ENCODE peak calls at places on chromosomes 13 and 19, in nine cellular contexts. One of them, this sample, is unnamed.

GRCh38 chr19:29379257-29379986 is 146.4 kb upstream of the VSTM2B start:
- DNase-seq in neural crest cell: no peak
- DNase-seq in WERI-Rb-1: no peak
- DNase-seq in uterus: no peak
- DNase-seq in K562: no peak
- DNase-seq in breast epithelium: peak
- DNase-seq in heart right ventricle: no peak
- DNase-seq in astrocyte of the spinal cord: no peak
- DNase-seq in thoracic aorta: no peak
- DNase-seq in this sample: no peak

GRCh38 chr19:8208119-8208709 is 956 bp upstream of the CERS4 start:
- DNase-seq in thoracic aorta: no peak
- DNase-seq in WERI-Rb-1: no peak
- DNase-seq in astrocyte of the spinal cord: no peak
- DNase-seq in breast epithelium: no peak
- DNase-seq in uterus: peak
- DNase-seq in K562: no peak
- DNase-seq in heart right ventricle: no peak
- DNase-seq in neural crest cell: peak
- DNase-seq in this sample: no peak

GRCh38 chr19:27746691-27747380 is 1466.1 kb downstream of the UQCRFS1 start:
- DNase-seq in thoracic aorta: no peak
- DNase-seq in heart right ventricle: peak
- DNase-seq in WERI-Rb-1: peak
- DNase-seq in astrocyte of the spinal cord: no peak
- DNase-seq in K562: peak
- DNase-seq in neural crest cell: peak
- DNase-seq in uterus: no peak
- DNase-seq in breast epithelium: peak
- DNase-seq in this sample: no peak

GRCh38 chr19:6458695-6459355 is 767 bp downstream of the SLC25A23 start:
- DNase-seq in astrocyte of the spinal cord: no peak
- DNase-seq in neural crest cell: no peak
- DNase-seq in K562: peak
- DNase-seq in heart right ventricle: no peak
- DNase-seq in breast epithelium: no peak
- DNase-seq in uterus: no peak
- DNase-seq in WERI-Rb-1: no peak
- DNase-seq in thoracic aorta: no peak
- DNase-seq in this sample: no peak

GRCh38 chr19:39430675-39431593 is 4.8 kb downstream of the RPS16 start:
- DNase-seq in neural crest cell: no peak
- DNase-seq in breast epithelium: no peak
- DNase-seq in thoracic aorta: peak
- DNase-seq in heart right ventricle: peak
- DNase-seq in uterus: no peak
- DNase-seq in astrocyte of the spinal cord: peak
- DNase-seq in K562: peak
- DNase-seq in WERI-Rb-1: no peak
- DNase-seq in this sample: no peak

GRCh38 chr13:35470671-35471465 is 5.6 kb downstream of the MAB21L1 start:
- DNase-seq in thoracic aorta: no peak
- DNase-seq in heart right ventricle: peak
- DNase-seq in K562: no peak
- DNase-seq in astrocyte of the spinal cord: peak
- DNase-seq in breast epithelium: no peak
- DNase-seq in neural crest cell: peak
- DNase-seq in uterus: no peak
- DNase-seq in WERI-Rb-1: peak
- DNase-seq in this sample: no peak

GRCh38 chr13:29589234-29589633 is 6.3 kb downstream of the SLC7A1 start:
- DNase-seq in neural crest cell: no peak
- DNase-seq in astrocyte of the spinal cord: peak
- DNase-seq in K562: no peak
- DNase-seq in breast epithelium: no peak
- DNase-seq in heart right ventricle: no peak
- DNase-seq in WERI-Rb-1: no peak
- DNase-seq in thoracic aorta: no peak
- DNase-seq in uterus: no peak
- DNase-seq in this sample: no peak

GRCh38 chr13:54124700-54125099 is 1096.1 kb downstream of the OLFM4 start:
- DNase-seq in thoracic aorta: no peak
- DNase-seq in astrocyte of the spinal cord: no peak
- DNase-seq in breast epithelium: no peak
- DNase-seq in neural crest cell: no peak
- DNase-seq in uterus: no peak
- DNase-seq in heart right ventricle: no peak
- DNase-seq in WERI-Rb-1: no peak
- DNase-seq in K562: no peak
- DNase-seq in this sample: no peak

GRCh38 chr13:106183410-106184128 is 351.9 kb downstream of the EFNB2 start:
- DNase-seq in neural crest cell: no peak
- DNase-seq in astrocyte of the spinal cord: no peak
- DNase-seq in breast epithelium: no peak
- DNase-seq in uterus: no peak
- DNase-seq in WERI-Rb-1: no peak
- DNase-seq in thoracic aorta: no peak
- DNase-seq in heart right ventricle: no peak
- DNase-seq in K562: no peak
- DNase-seq in this sample: no peak

GRCh38 chr13:44107357-44108121 is 227.8 kb downstream of the LACC1 start:
- DNase-seq in heart right ventricle: no peak
- DNase-seq in thoracic aorta: no peak
- DNase-seq in neural crest cell: no peak
- DNase-seq in breast epithelium: no peak
- DNase-seq in uterus: no peak
- DNase-seq in astrocyte of the spinal cord: no peak
- DNase-seq in WERI-Rb-1: no peak
- DNase-seq in K562: no peak
- DNase-seq in this sample: no peak

GRCh38 chr13:75368167-75368566 is 113.8 kb downstream of the TBC1D4 start:
- DNase-seq in WERI-Rb-1: no peak
- DNase-seq in astrocyte of the spinal cord: peak
- DNase-seq in breast epithelium: no peak
- DNase-seq in thoracic aorta: peak
- DNase-seq in heart right ventricle: peak
- DNase-seq in K562: no peak
- DNase-seq in neural crest cell: no peak
- DNase-seq in uterus: peak
- DNase-seq in this sample: no peak

GRCh38 chr13:109198585-109198984 is 569.2 kb downstream of the MYO16 start:
- DNase-seq in breast epithelium: no peak
- DNase-seq in uterus: no peak
- DNase-seq in heart right ventricle: no peak
- DNase-seq in thoracic aorta: no peak
- DNase-seq in astrocyte of the spinal cord: peak
- DNase-seq in K562: no peak
- DNase-seq in neural crest cell: no peak
- DNase-seq in WERI-Rb-1: no peak
- DNase-seq in this sample: no peak

GRCh38 chr13:28147489-28147888 is 9.1 kb downstream of the PAN3 start:
- DNase-seq in breast epithelium: no peak
- DNase-seq in uterus: no peak
- DNase-seq in K562: no peak
- DNase-seq in WERI-Rb-1: no peak
- DNase-seq in astrocyte of the spinal cord: no peak
- DNase-seq in neural crest cell: no peak
- DNase-seq in thoracic aorta: no peak
- DNase-seq in heart right ventricle: no peak
- DNase-seq in this sample: no peak

GRCh38 chr13:57629391-57629804 is 2.1 kb upstream of the PCDH17 start:
- DNase-seq in breast epithelium: peak
- DNase-seq in neural crest cell: peak
- DNase-seq in uterus: no peak
- DNase-seq in heart right ventricle: peak
- DNase-seq in astrocyte of the spinal cord: no peak
- DNase-seq in WERI-Rb-1: no peak
- DNase-seq in thoracic aorta: no peak
- DNase-seq in K562: no peak
- DNase-seq in this sample: no peak

GRCh38 chr19:56476671-56477428 is at the start of gene ZNF667:
- DNase-seq in WERI-Rb-1: peak
- DNase-seq in uterus: no peak
- DNase-seq in neural crest cell: no peak
- DNase-seq in thoracic aorta: peak
- DNase-seq in breast epithelium: no peak
- DNase-seq in heart right ventricle: peak
- DNase-seq in K562: no peak
- DNase-seq in astrocyte of the spinal cord: peak
- DNase-seq in this sample: peak

GRCh38 chr19:1261863-1262686 is 7.1 kb upstream of the CIRBP start:
- DNase-seq in astrocyte of the spinal cord: peak
- DNase-seq in neural crest cell: no peak
- DNase-seq in breast epithelium: peak
- DNase-seq in K562: no peak
- DNase-seq in heart right ventricle: peak
- DNase-seq in thoracic aorta: peak
- DNase-seq in uterus: peak
- DNase-seq in WERI-Rb-1: no peak
- DNase-seq in this sample: no peak

GRCh38 chr13:98536729-98537128 is 40.2 kb downstream of the STK24 start:
- DNase-seq in K562: no peak
- DNase-seq in heart right ventricle: no peak
- DNase-seq in neural crest cell: no peak
- DNase-seq in uterus: no peak
- DNase-seq in breast epithelium: no peak
- DNase-seq in astrocyte of the spinal cord: no peak
- DNase-seq in WERI-Rb-1: no peak
- DNase-seq in thoracic aorta: no peak
- DNase-seq in this sample: no peak
- TF ChIP-seq CTCF in K562: no peak
- TF ChIP-seq CTCF in heart right ventricle: no peak
- TF ChIP-seq CTCF in neural crest cell: no peak
- TF ChIP-seq CTCF in uterus: no peak
- TF ChIP-seq CTCF in breast epithelium: no peak
- TF ChIP-seq CTCF in astrocyte of the spinal cord: no peak
- TF ChIP-seq CTCF in WERI-Rb-1: no peak
- TF ChIP-seq CTCF in thoracic aorta: no peak
- TF ChIP-seq CTCF in this sample: no peak

GRCh38 chr13:42747399-42747873 is 33.9 kb upstream of the FAM216B start:
- DNase-seq in neural crest cell: no peak
- DNase-seq in K562: no peak
- DNase-seq in breast epithelium: no peak
- DNase-seq in WERI-Rb-1: no peak
- DNase-seq in astrocyte of the spinal cord: peak
- DNase-seq in thoracic aorta: no peak
- DNase-seq in uterus: no peak
- DNase-seq in heart right ventricle: no peak
- DNase-seq in this sample: no peak
- TF ChIP-seq CTCF in neural crest cell: no peak
- TF ChIP-seq CTCF in K562: no peak
- TF ChIP-seq CTCF in breast epithelium: no peak
- TF ChIP-seq CTCF in WERI-Rb-1: no peak
- TF ChIP-seq CTCF in astrocyte of the spinal cord: no peak
- TF ChIP-seq CTCF in thoracic aorta: no peak
- TF ChIP-seq CTCF in uterus: no peak
- TF ChIP-seq CTCF in heart right ventricle: no peak
- TF ChIP-seq CTCF in this sample: no peak

GRCh38 chr19:13621413-13621812 is 115.1 kb upstream of the CACNA1A start:
- DNase-seq in K562: peak
- DNase-seq in thoracic aorta: no peak
- DNase-seq in uterus: no peak
- DNase-seq in heart right ventricle: no peak
- DNase-seq in astrocyte of the spinal cord: peak
- DNase-seq in breast epithelium: peak
- DNase-seq in WERI-Rb-1: no peak
- DNase-seq in neural crest cell: no peak
- DNase-seq in this sample: no peak
- TF ChIP-seq CTCF in K562: peak
- TF ChIP-seq CTCF in thoracic aorta: no peak
- TF ChIP-seq CTCF in uterus: no peak
- TF ChIP-seq CTCF in heart right ventricle: no peak
- TF ChIP-seq CTCF in astrocyte of the spinal cord: peak
- TF ChIP-seq CTCF in breast epithelium: no peak
- TF ChIP-seq CTCF in WERI-Rb-1: no peak
- TF ChIP-seq CTCF in neural crest cell: no peak
- TF ChIP-seq CTCF in this sample: no peak

DNA sequence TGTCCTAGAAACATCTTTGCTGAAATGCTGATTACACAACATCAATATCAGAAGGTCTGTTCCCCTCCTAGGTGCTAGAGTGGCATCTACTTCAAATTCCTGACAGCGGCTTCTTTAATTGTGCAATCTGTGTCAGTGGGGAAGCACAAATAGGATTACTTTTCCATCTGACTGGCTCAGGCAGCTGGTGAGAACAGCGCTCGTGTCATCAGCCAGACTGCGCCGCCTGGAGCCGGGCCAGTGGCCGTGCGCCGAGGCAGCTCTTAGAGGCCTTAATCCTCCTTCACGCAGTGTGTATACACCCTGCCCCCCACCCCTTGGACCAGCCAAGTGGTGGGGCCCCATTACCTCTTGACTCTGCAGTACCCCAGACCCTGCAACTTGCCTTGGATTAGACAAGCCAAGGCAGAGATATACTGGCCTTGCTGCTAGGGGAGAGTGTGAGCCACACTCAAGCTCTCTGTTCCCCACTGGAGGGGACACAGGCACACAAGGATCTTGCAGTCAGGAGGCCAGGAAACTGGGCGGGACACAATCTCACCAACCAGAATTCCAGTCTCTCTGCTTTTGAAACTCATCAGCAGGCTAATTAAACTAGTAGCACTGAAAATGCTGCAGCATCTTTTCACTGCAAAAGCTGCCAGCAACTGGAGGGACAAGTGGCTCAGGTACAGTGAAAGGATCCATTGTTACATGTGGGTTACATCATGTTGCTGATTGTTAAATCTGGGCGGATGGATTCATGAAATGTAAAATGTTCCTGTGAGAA is 48.9 kb upstream of the EPHX3 start:
- DNase-seq in breast epithelium: peak
- DNase-seq in neural crest cell: no peak
- DNase-seq in astrocyte of the spinal cord: peak
- DNase-seq in heart right ventricle: peak
- DNase-seq in uterus: peak
- DNase-seq in K562: peak
- DNase-seq in WERI-Rb-1: peak
- DNase-seq in thoracic aorta: no peak
- DNase-seq in this sample: no peak
- TF ChIP-seq CTCF in breast epithelium: no peak
- TF ChIP-seq CTCF in neural crest cell: no peak
- TF ChIP-seq CTCF in astrocyte of the spinal cord: peak
- TF ChIP-seq CTCF in heart right ventricle: peak
- TF ChIP-seq CTCF in uterus: peak
- TF ChIP-seq CTCF in K562: peak
- TF ChIP-seq CTCF in WERI-Rb-1: peak
- TF ChIP-seq CTCF in thoracic aorta: peak
- TF ChIP-seq CTCF in this sample: no peak

GRCh38 chr13:100674848-100675659 is 459 bp upstream of the TMTC4 start:
- DNase-seq in breast epithelium: peak
- DNase-seq in neural crest cell: peak
- DNase-seq in thoracic aorta: peak
- DNase-seq in WERI-Rb-1: peak
- DNase-seq in uterus: peak
- DNase-seq in heart right ventricle: peak
- DNase-seq in astrocyte of the spinal cord: peak
- DNase-seq in K562: peak
- DNase-seq in this sample: peak
- TF ChIP-seq CTCF in breast epithelium: no peak
- TF ChIP-seq CTCF in neural crest cell: no peak
- TF ChIP-seq CTCF in thoracic aorta: peak
- TF ChIP-seq CTCF in WERI-Rb-1: peak
- TF ChIP-seq CTCF in uterus: peak
- TF ChIP-seq CTCF in heart right ventricle: peak
- TF ChIP-seq CTCF in astrocyte of the spinal cord: peak
- TF ChIP-seq CTCF in K562: peak
- TF ChIP-seq CTCF in this sample: peak